ENCODE peak calls at places on chromosomes 16 and 17, in six cellular contexts. F is K562, G is SK-N-SH, T is GM23248, H is PC-9, L is aorta. Q is an unnamed sample.

GRCh38 chr16:53257001-53257400 is 177.3 kb upstream of the RBL2 start:
- DNase-seq in F (no peak), G (no peak), T (peak; percentile 75), H (no peak), L (no peak), Q (no peak)

GRCh38 chr17:42142371-42142896 is 12.4 kb downstream of the RAB5C start:
- DNase-seq in F (no peak), G (no peak), T (peak; percentile 92), H (no peak), L (no peak), Q (no peak)

GRCh38 chr17:74815671-74816370 is 39.7 kb upstream of the NAT9 start:
- DNase-seq in F (peak; percentile 29), G (no peak), T (peak; percentile 11), H (no peak), L (no peak), Q (peak; percentile 92)

GRCh38 chr17:5638596-5638995 is 54.3 kb upstream of the NLRP1 start:
- DNase-seq in F (no peak), G (no peak), T (no peak), H (no peak), L (no peak), Q (no peak)

GRCh38 chr17:58272367-58273280 is 8.1 kb downstream of the MPO start:
- DNase-seq in F (no peak), G (peak; percentile 25), T (no peak), H (no peak), L (no peak), Q (no peak)

GRCh38 chr17:48554412-48555090 is 9.6 kb upstream of the HOXB2 start:
- DNase-seq in F (no peak), G (no peak), T (no peak), H (no peak), L (no peak), Q (peak; percentile 85)

GRCh38 chr17:21542070-21542469 is 150.3 kb upstream of the KCNJ18 start:
- DNase-seq in F (no peak), G (no peak), T (peak; percentile 7), H (no peak), L (no peak), Q (no peak)

GRCh38 chr17:74950207-74950606 is 14.5 kb downstream of the OTOP3 start:
- DNase-seq in F (no peak), G (no peak), T (no peak), H (peak; percentile 51), L (no peak), Q (peak; percentile 69)

GRCh38 chr17:57925361-57925990 is 29.7 kb downstream of the CUEDC1 start:
- DNase-seq in F (no peak), G (peak; percentile 64), T (no peak), H (no peak), L (no peak), Q (peak; percentile 71)

GRCh38 chr16:70160388-70160787 is 13.2 kb upstream of the CLEC18C start:
- DNase-seq in F (no peak), G (peak; percentile 5), T (no peak), H (no peak), L (peak; percentile 67), Q (no peak)

GRCh38 chr17:42409467-42410351 is 13.3 kb downstream of the CAVIN1 start:
- DNase-seq in F (no peak), G (no peak), T (peak; percentile 97), H (peak; percentile 93), L (peak; percentile 91), Q (peak; percentile 38)

GRCh38 chr16:8934601-8935000 is 29.1 kb downstream of the USP7 start:
- DNase-seq in F (no peak), G (no peak), T (no peak), H (no peak), L (no peak), Q (no peak)

GRCh38 chr17:34420254-34420766 is 57.3 kb upstream of the CCL1 start:
- DNase-seq in F (peak; percentile 75), G (peak; percentile 85), T (peak; percentile 56), H (peak; percentile 46), L (no peak), Q (peak; percentile 97)

GRCh38 chr17:28973414-28973813 is 22.1 kb upstream of the PHF12 start:
- DNase-seq in F (no peak), G (peak; percentile 86), T (peak; percentile 70), H (no peak), L (no peak), Q (no peak)

GRCh38 chr17:77273397-77274136 is 132.8 kb downstream of the SEC14L1 start:
- DNase-seq in F (no peak), G (peak; percentile 7), T (no peak), H (no peak), L (no peak), Q (no peak)

GRCh38 chr17:40069751-40070643 is 7.2 kb downstream of the THRA start:
- DNase-seq in F (peak; percentile 81), G (peak; percentile 52), T (peak; percentile 74), H (no peak), L (no peak), Q (peak; percentile 71)

GRCh38 chr17:18905226-18905625 is 46.7 kb upstream of the SLC5A10 start:
- DNase-seq in F (no peak), G (no peak), T (no peak), H (no peak), L (no peak), Q (no peak)

GRCh38 chr17:18910326-18910725 is 41.6 kb upstream of the SLC5A10 start:
- DNase-seq in F (no peak), G (no peak), T (no peak), H (no peak), L (no peak), Q (no peak)

DNA sequence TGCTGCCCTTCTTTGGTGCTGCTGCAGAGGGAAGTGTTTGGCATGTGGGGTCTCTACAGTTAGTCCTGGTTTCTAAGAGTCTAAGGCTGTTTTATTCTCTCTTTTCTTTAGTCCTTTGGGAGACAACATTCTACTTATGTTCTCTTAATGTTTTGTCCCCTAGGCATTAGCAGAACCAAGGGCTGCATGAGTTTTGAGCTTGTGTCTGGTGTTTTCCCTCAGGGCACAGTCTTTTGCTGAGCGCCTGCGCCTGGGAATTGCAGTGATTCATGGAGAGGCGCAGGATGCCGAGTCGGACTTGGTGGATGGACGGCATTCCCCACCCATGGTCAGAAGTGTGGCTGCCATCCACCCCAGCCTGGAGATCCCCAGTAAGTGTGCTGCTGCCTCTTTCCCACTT is 41.1 kb upstream of the SLC5A10 start:
- DNase-seq in F (no peak), G (no peak), T (no peak), H (no peak), L (no peak), Q (no peak)
- H3K36me3 ChIP-seq in F (peaks cover 46% of the 10 kb centered on the region), G (peaks cover 5% of the 10 kb centered on the region), T (peaks cover 5% of the 10 kb centered on the region), H (peaks cover 6% of the 10 kb centered on the region), L (peaks cover 5% of the 10 kb centered on the region), Q (peaks cover 79% of the 10 kb centered on the region)

GRCh38 chr17:81091134-81091530 is 56.2 kb downstream of the BAIAP2 start:
- DNase-seq in F (no peak), G (no peak), T (no peak), H (no peak), L (no peak), Q (no peak)
- H3K4me1 ChIP-seq in F (peaks cover 78% of the 10 kb centered on the region), G (peaks cover 25% of the 10 kb centered on the region), T (peaks cover 23% of the 10 kb centered on the region), H (peaks cover 33% of the 10 kb centered on the region), L (no peaks in the 10 kb centered on the region), Q (peaks cover 7% of the 10 kb centered on the region)

DNA sequence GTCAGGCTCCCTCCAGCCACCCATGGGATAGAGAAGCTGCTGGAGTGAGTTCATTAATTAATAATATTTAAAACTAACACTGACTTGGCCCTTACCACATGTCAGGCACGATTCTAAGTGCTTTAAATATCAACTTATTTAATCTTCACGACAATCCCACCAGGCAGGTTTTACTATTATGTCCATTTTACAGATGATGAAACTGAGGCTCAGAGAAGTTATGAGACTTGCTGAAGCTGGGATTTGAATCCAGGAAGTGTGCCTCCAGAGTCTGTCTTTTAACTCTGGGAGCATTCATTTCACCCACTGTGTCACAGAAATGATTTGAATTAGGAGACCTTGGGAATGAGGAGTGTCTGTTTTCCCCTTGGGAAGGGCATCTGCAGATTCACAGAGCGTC is 8.8 kb downstream of the SPNS3 start:
- DNase-seq in F (no peak), G (no peak), T (no peak), H (no peak), L (no peak), Q (no peak)
- H3K36me3 ChIP-seq in F (no peaks in the 10 kb centered on the region), G (no peaks in the 10 kb centered on the region), T (no peaks in the 10 kb centered on the region), H (no peaks in the 10 kb centered on the region), L (no peaks in the 10 kb centered on the region), Q (no peaks in the 10 kb centered on the region)

GRCh38 chr17:1040216-1040600 is 43.3 kb downstream of the TIMM22 start:
- DNase-seq in F (no peak), G (no peak), T (no peak), H (no peak), L (peak; percentile 75), Q (no peak)

GRCh38 chr17:1038459-1039118 is 41.7 kb downstream of the TIMM22 start:
- DNase-seq in F (no peak), G (no peak), T (no peak), H (no peak), L (peak; percentile 72), Q (no peak)

GRCh38 chr17:1041746-1042145 is 44.8 kb downstream of the TIMM22 start:
- DNase-seq in F (no peak), G (no peak), T (no peak), H (no peak), L (peak; percentile 68), Q (no peak)

GRCh38 chr17:1039119-1039507 is 42.2 kb downstream of the TIMM22 start:
- DNase-seq in F (no peak), G (no peak), T (no peak), H (no peak), L (no peak), Q (peak; percentile 68)

GRCh38 chr17:1039511-1040215 is 42.7 kb downstream of the TIMM22 start:
- DNase-seq in F (no peak), G (no peak), T (no peak), H (no peak), L (peak; percentile 86), Q (peak; percentile 74)
- H3K4me1 ChIP-seq in F (peaks cover 11% of the 10 kb centered on the region), G (no peaks in the 10 kb centered on the region), T (no peaks in the 10 kb centered on the region), H (no peaks in the 10 kb centered on the region), L (no peaks in the 10 kb centered on the region), Q (no peaks in the 10 kb centered on the region)

DNA sequence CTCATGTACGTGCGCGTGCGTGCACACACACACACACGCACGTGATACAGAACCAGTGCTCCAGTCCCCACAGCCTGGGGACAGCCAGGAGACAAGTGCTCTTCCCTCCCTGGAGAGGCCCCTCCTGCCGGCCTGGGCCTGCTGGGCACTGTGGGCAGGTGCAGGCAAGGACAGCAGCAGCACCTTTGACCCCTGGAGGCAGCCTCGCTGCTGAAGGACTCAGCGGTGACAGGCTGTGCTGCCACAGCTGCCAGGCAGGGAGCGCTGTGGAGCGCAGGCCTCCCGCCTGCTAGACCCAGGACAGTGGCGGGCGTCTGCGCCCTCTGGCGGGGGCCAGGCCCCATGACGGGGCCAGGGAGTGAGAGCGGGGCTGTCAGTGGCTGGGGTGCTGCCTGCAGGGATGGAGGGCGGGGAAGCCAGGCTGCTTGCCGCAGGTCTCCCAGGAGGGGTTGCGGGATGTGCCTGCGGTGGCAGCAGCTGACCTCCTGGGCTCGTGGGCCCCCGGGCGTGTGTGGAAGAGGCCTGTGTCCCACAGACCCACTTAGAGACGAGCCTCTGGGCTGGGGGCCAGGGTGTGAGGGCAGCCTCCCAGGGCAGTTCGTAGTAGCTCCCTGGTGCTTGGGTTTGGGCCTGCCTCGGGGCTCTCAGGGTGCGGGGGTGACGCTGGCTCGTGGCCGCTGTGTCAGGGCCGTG is 63.5 kb upstream of the PVALEF start:
- DNase-seq in F (peak; percentile 92), G (peak; percentile 100), T (peak; percentile 85), H (peak; percentile 56), L (peak; percentile 93), Q (peak; percentile 99)
- H3K36me3 ChIP-seq in F (peaks cover 44% of the 10 kb centered on the region), G (peaks cover 16% of the 10 kb centered on the region), T (no peaks in the 10 kb centered on the region), H (no peaks in the 10 kb centered on the region), L (no peaks in the 10 kb centered on the region), Q (peaks cover 4% of the 10 kb centered on the region)

GRCh38 chr17:83097831-83098230 is 18.4 kb downstream of the METRNL start:
- DNase-seq in F (no peak), G (no peak), T (no peak), H (no peak), L (no peak), Q (no peak)
- H3K4me1 ChIP-seq in F (peaks cover 57% of the 10 kb centered on the region), G (peaks cover 20% of the 10 kb centered on the region), T (peaks cover 40% of the 10 kb centered on the region), H (peaks cover 28% of the 10 kb centered on the region), L (peaks cover 3% of the 10 kb centered on the region), Q (no peaks in the 10 kb centered on the region)

GRCh38 chr17:82444284-82444893 is 6.2 kb downstream of the CYBC1 start:
- DNase-seq in F (no peak), G (peak; percentile 28), T (no peak), H (no peak), L (peak; percentile 72), Q (no peak)
- H3K36me3 ChIP-seq in F (peaks cover 33% of the 10 kb centered on the region), G (peaks cover 57% of the 10 kb centered on the region), T (no peaks in the 10 kb centered on the region), H (no peaks in the 10 kb centered on the region), L (no peaks in the 10 kb centered on the region), Q (peaks cover 10% of the 10 kb centered on the region)